ENCODE peak calls at places on chromosomes 2 and 18, in nine cellular contexts. One of them, this sample, is unnamed.
A peak's percentile ranks its signal among the peaks of the same experiment; 100 is the strongest.

GRCh38 chr2:189783451-189783926 is 650 bp downstream of the ORMDL1 start:
- DNase-seq in mammary epithelial cell: no peak
- DNase-seq in tibial artery: no peak
- DNase-seq in breast epithelium: no peak
- DNase-seq in astrocyte of the cerebellum: peak; percentile 8
- DNase-seq in colonic mucosa: no peak
- DNase-seq in astrocyte of the spinal cord: peak; percentile 58
- DNase-seq in brain microvascular endothelial cell: no peak
- DNase-seq in body of pancreas: no peak
- DNase-seq in this sample: no peak

GRCh38 chr2:43851026-43851980 is 12.5 kb downstream of the ABCG8 start:
- DNase-seq in body of pancreas: no peak
- DNase-seq in astrocyte of the spinal cord: no peak
- DNase-seq in astrocyte of the cerebellum: no peak
- DNase-seq in breast epithelium: peak; percentile 9
- DNase-seq in mammary epithelial cell: no peak
- DNase-seq in brain microvascular endothelial cell: no peak
- DNase-seq in colonic mucosa: no peak
- DNase-seq in tibial artery: no peak
- DNase-seq in this sample: no peak

GRCh38 chr2:162885281-162886070 is 46.9 kb upstream of the KCNH7 start:
- DNase-seq in colonic mucosa: no peak
- DNase-seq in tibial artery: no peak
- DNase-seq in astrocyte of the spinal cord: no peak
- DNase-seq in mammary epithelial cell: no peak
- DNase-seq in brain microvascular endothelial cell: no peak
- DNase-seq in body of pancreas: no peak
- DNase-seq in breast epithelium: no peak
- DNase-seq in astrocyte of the cerebellum: no peak
- DNase-seq in this sample: peak; percentile 2

GRCh38 chr18:46452820-46453219 is 204.2 kb downstream of the LOXHD1 start:
- DNase-seq in mammary epithelial cell: peak; percentile 68
- DNase-seq in tibial artery: no peak
- DNase-seq in breast epithelium: no peak
- DNase-seq in astrocyte of the spinal cord: peak; percentile 3
- DNase-seq in brain microvascular endothelial cell: no peak
- DNase-seq in colonic mucosa: no peak
- DNase-seq in body of pancreas: no peak
- DNase-seq in astrocyte of the cerebellum: no peak
- DNase-seq in this sample: no peak

GRCh38 chr2:105795575-105795934 is 50.8 kb downstream of the NCK2 start:
- DNase-seq in breast epithelium: no peak
- DNase-seq in tibial artery: no peak
- DNase-seq in astrocyte of the cerebellum: no peak
- DNase-seq in mammary epithelial cell: no peak
- DNase-seq in body of pancreas: no peak
- DNase-seq in brain microvascular endothelial cell: no peak
- DNase-seq in astrocyte of the spinal cord: no peak
- DNase-seq in colonic mucosa: no peak
- DNase-seq in this sample: no peak

GRCh38 chr18:9614401-9615279 is at the start of gene PPP4R1:
- DNase-seq in astrocyte of the spinal cord: peak; percentile 76
- DNase-seq in mammary epithelial cell: peak; percentile 76
- DNase-seq in colonic mucosa: peak; percentile 79
- DNase-seq in brain microvascular endothelial cell: no peak
- DNase-seq in astrocyte of the cerebellum: no peak
- DNase-seq in body of pancreas: peak; percentile 84
- DNase-seq in tibial artery: peak; percentile 89
- DNase-seq in breast epithelium: peak; percentile 50
- DNase-seq in this sample: peak; percentile 63

GRCh38 chr2:127100261-127101047 is 6.5 kb downstream of the BIN1 start:
- DNase-seq in breast epithelium: no peak
- DNase-seq in colonic mucosa: peak; percentile 88
- DNase-seq in brain microvascular endothelial cell: no peak
- DNase-seq in astrocyte of the spinal cord: no peak
- DNase-seq in mammary epithelial cell: no peak
- DNase-seq in tibial artery: no peak
- DNase-seq in astrocyte of the cerebellum: no peak
- DNase-seq in body of pancreas: peak; percentile 33
- DNase-seq in this sample: no peak

GRCh38 chr2:203783496-203784203 is 77.2 kb downstream of the CD28 start:
- DNase-seq in body of pancreas: no peak
- DNase-seq in colonic mucosa: no peak
- DNase-seq in astrocyte of the cerebellum: peak; percentile 52
- DNase-seq in tibial artery: no peak
- DNase-seq in astrocyte of the spinal cord: peak; percentile 94
- DNase-seq in breast epithelium: no peak
- DNase-seq in brain microvascular endothelial cell: peak; percentile 82
- DNase-seq in mammary epithelial cell: no peak
- DNase-seq in this sample: peak; percentile 52

GRCh38 chr2:98901291-98901690 is 34.7 kb downstream of the CRACDL start:
- DNase-seq in tibial artery: no peak
- DNase-seq in astrocyte of the spinal cord: no peak
- DNase-seq in mammary epithelial cell: no peak
- DNase-seq in astrocyte of the cerebellum: no peak
- DNase-seq in brain microvascular endothelial cell: no peak
- DNase-seq in breast epithelium: peak; percentile 11
- DNase-seq in body of pancreas: no peak
- DNase-seq in colonic mucosa: no peak
- DNase-seq in this sample: no peak

GRCh38 chr2:215356948-215357461 is 45.1 kb downstream of the ATIC start:
- DNase-seq in body of pancreas: no peak
- DNase-seq in astrocyte of the cerebellum: no peak
- DNase-seq in colonic mucosa: no peak
- DNase-seq in mammary epithelial cell: peak; percentile 52
- DNase-seq in breast epithelium: no peak
- DNase-seq in brain microvascular endothelial cell: peak; percentile 72
- DNase-seq in astrocyte of the spinal cord: peak; percentile 74
- DNase-seq in tibial artery: no peak
- DNase-seq in this sample: no peak

GRCh38 chr2:116510117-116510671 is 1304.3 kb upstream of the DDX18 start:
- DNase-seq in mammary epithelial cell: no peak
- DNase-seq in colonic mucosa: no peak
- DNase-seq in breast epithelium: no peak
- DNase-seq in astrocyte of the cerebellum: no peak
- DNase-seq in astrocyte of the spinal cord: peak; percentile 4
- DNase-seq in tibial artery: no peak
- DNase-seq in body of pancreas: no peak
- DNase-seq in brain microvascular endothelial cell: no peak
- DNase-seq in this sample: no peak

GRCh38 chr2:86617738-86618137 is 5.9 kb downstream of the RNF103 start:
- DNase-seq in body of pancreas: no peak
- DNase-seq in tibial artery: no peak
- DNase-seq in mammary epithelial cell: no peak
- DNase-seq in breast epithelium: no peak
- DNase-seq in brain microvascular endothelial cell: no peak
- DNase-seq in astrocyte of the spinal cord: no peak
- DNase-seq in astrocyte of the cerebellum: no peak
- DNase-seq in colonic mucosa: no peak
- DNase-seq in this sample: no peak
- H3K4me3 ChIP-seq in body of pancreas: no peak overlapping the region
- H3K4me3 ChIP-seq in tibial artery: no peak overlapping the region
- H3K4me3 ChIP-seq in mammary epithelial cell: no peak overlapping the region
- H3K4me3 ChIP-seq in breast epithelium: no peak overlapping the region
- H3K4me3 ChIP-seq in brain microvascular endothelial cell: no peak overlapping the region
- H3K4me3 ChIP-seq in astrocyte of the spinal cord: no peak overlapping the region
- H3K4me3 ChIP-seq in astrocyte of the cerebellum: no peak overlapping the region
- H3K4me3 ChIP-seq in colonic mucosa: no peak overlapping the region
- H3K4me3 ChIP-seq in this sample: no peak overlapping the region

GRCh38 chr18:63515279-63515678 is 26.9 kb upstream of the SERPINB12 start:
- DNase-seq in tibial artery: no peak
- DNase-seq in mammary epithelial cell: no peak
- DNase-seq in colonic mucosa: no peak
- DNase-seq in breast epithelium: no peak
- DNase-seq in body of pancreas: no peak
- DNase-seq in astrocyte of the spinal cord: no peak
- DNase-seq in brain microvascular endothelial cell: no peak
- DNase-seq in astrocyte of the cerebellum: no peak
- DNase-seq in this sample: no peak
- TF ChIP-seq CTCF in tibial artery: no peak
- TF ChIP-seq CTCF in mammary epithelial cell: no peak
- TF ChIP-seq CTCF in colonic mucosa: no peak
- TF ChIP-seq CTCF in breast epithelium: no peak
- TF ChIP-seq CTCF in body of pancreas: no peak
- TF ChIP-seq CTCF in astrocyte of the spinal cord: peak; percentile 28
- TF ChIP-seq CTCF in brain microvascular endothelial cell: peak; percentile 51
- TF ChIP-seq CTCF in astrocyte of the cerebellum: no peak
- TF ChIP-seq CTCF in this sample: no peak

DNA sequence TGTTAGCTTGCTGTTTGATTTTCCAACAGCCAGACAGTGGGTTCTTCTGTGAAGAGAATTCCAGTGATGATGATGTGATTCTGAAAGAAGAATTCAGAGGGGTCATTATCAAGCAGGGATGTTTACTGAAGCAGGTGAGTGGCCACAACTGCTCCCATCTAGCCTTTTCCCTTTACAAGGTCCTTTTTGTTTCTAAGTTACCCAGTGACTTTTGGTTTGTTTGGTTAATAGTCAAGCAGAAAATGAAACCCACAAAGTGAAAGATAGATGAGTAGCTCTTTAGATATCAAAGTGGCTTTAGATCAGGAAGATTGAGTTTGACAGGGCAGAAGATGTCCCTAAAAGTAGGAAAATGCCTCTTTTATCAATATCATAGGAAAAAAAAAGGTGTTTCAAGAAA is 23.3 kb downstream of the PLEK start:
- DNase-seq in tibial artery: no peak
- DNase-seq in breast epithelium: no peak
- DNase-seq in body of pancreas: no peak
- DNase-seq in astrocyte of the cerebellum: no peak
- DNase-seq in astrocyte of the spinal cord: no peak
- DNase-seq in mammary epithelial cell: no peak
- DNase-seq in colonic mucosa: no peak
- DNase-seq in brain microvascular endothelial cell: no peak
- DNase-seq in this sample: no peak
- H3K4me3 ChIP-seq in tibial artery: no peak overlapping the region
- H3K4me3 ChIP-seq in breast epithelium: no peak overlapping the region
- H3K4me3 ChIP-seq in body of pancreas: no peak overlapping the region
- H3K4me3 ChIP-seq in astrocyte of the cerebellum: no peak overlapping the region
- H3K4me3 ChIP-seq in astrocyte of the spinal cord: no peak overlapping the region
- H3K4me3 ChIP-seq in mammary epithelial cell: no peak overlapping the region
- H3K4me3 ChIP-seq in colonic mucosa: no peak overlapping the region
- H3K4me3 ChIP-seq in brain microvascular endothelial cell: no peak overlapping the region
- H3K4me3 ChIP-seq in this sample: no peak overlapping the region

DNA sequence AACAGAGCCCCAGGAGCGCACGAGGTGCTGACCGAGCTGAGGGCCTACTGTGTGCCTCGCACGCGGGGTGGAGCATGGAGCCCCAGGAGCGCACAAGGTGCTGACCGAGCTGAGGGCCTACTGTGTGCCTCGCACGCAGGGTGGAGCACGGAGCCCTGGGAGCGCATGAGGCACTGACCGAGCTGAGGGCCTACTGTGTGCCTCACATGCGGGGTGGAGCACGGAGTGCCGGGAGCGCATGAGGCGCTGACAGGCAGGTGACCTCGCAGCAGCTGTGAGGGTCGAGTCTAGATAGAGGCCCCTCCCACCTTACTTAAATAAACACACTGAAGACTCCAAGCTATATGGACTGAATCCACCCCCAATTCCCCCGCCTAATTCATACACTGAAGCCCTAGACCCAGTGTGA is 60.3 kb downstream of the EIPR1 start:
- DNase-seq in astrocyte of the cerebellum: no peak
- DNase-seq in colonic mucosa: no peak
- DNase-seq in breast epithelium: no peak
- DNase-seq in astrocyte of the spinal cord: no peak
- DNase-seq in body of pancreas: no peak
- DNase-seq in mammary epithelial cell: no peak
- DNase-seq in tibial artery: no peak
- DNase-seq in brain microvascular endothelial cell: no peak
- DNase-seq in this sample: no peak
- TF ChIP-seq CTCF in astrocyte of the cerebellum: no peak
- TF ChIP-seq CTCF in colonic mucosa: no peak
- TF ChIP-seq CTCF in breast epithelium: no peak
- TF ChIP-seq CTCF in astrocyte of the spinal cord: no peak
- TF ChIP-seq CTCF in body of pancreas: no peak
- TF ChIP-seq CTCF in mammary epithelial cell: no peak
- TF ChIP-seq CTCF in tibial artery: no peak
- TF ChIP-seq CTCF in brain microvascular endothelial cell: no peak
- TF ChIP-seq CTCF in this sample: no peak

GRCh38 chr2:218781691-218782528 is at the start of gene CYP27A1:
- DNase-seq in body of pancreas: peak; percentile 38
- DNase-seq in tibial artery: peak; percentile 70
- DNase-seq in astrocyte of the cerebellum: no peak
- DNase-seq in colonic mucosa: peak; percentile 79
- DNase-seq in brain microvascular endothelial cell: no peak
- DNase-seq in astrocyte of the spinal cord: peak; percentile 22
- DNase-seq in mammary epithelial cell: no peak
- DNase-seq in breast epithelium: peak; percentile 50
- DNase-seq in this sample: no peak
- H3K4me3 ChIP-seq in body of pancreas: peak within 1 kb of the TSS; percentile 47
- H3K4me3 ChIP-seq in tibial artery: peak within 1 kb of the TSS; percentile 67
- H3K4me3 ChIP-seq in astrocyte of the cerebellum: peak within 1 kb of the TSS; percentile 45
- H3K4me3 ChIP-seq in colonic mucosa: peak within 1 kb of the TSS; percentile 62
- H3K4me3 ChIP-seq in brain microvascular endothelial cell: peak within 1 kb of the TSS; percentile 62
- H3K4me3 ChIP-seq in astrocyte of the spinal cord: peak within 1 kb of the TSS; percentile 54
- H3K4me3 ChIP-seq in mammary epithelial cell: peak within 1 kb of the TSS; percentile 33
- H3K4me3 ChIP-seq in breast epithelium: peak within 1 kb of the TSS; percentile 69
- H3K4me3 ChIP-seq in this sample: peak within 1 kb of the TSS; percentile 76

This sample was measured in retinal pigment epithelial cell.